ENCODE peak calls at places on chromosome 5, in six cellular contexts. N is HTR-8/SVneo; Z is sciatic nerve; M is activated T-helper 1 cell treated with anti-CD3 and anti-CD28 coated beads, Interleukin-2, amount 50 U/mL, for 16 hours; F is dermis microvascular lymphatic vessel endothelial cell; B is non-pigmented ciliary epithelial cell. R is an unnamed sample.

GRCh38 chr5:151283120-151283825 is 20.3 kb downstream of the SLC36A3 start:
- DNase-seq in M (no peak), N (no peak), Z (no peak), B (no peak), F (no peak), R (no peak)

GRCh38 chr5:32679218-32679617 is 31.9 kb upstream of the NPR3 start:
- DNase-seq in F (no peak), N (no peak), Z (no peak), B (no peak), M (no peak), R (no peak)

GRCh38 chr5:83802686-83803085 is 82.0 kb upstream of the HAPLN1 start:
- DNase-seq in N (no peak), M (no peak), B (no peak), Z (no peak), F (no peak), R (no peak)

GRCh38 chr5:157347301-157348048 is 81.6 kb downstream of the CYFIP2 start:
- DNase-seq in F (no peak), M (no peak), B (no peak), Z (no peak), N (no peak), R (no peak)

GRCh38 chr5:67842806-67843205 is 372.8 kb upstream of the PIK3R1 start:
- DNase-seq in Z (no peak), B (no peak), N (no peak), F (peak; percentile 45), M (no peak), R (no peak)

GRCh38 chr5:311963-312362 is 9.6 kb upstream of the AHRR start:
- DNase-seq in M (no peak), B (no peak), F (no peak), N (no peak), Z (no peak), R (no peak)

GRCh38 chr5:132012385-132013005 is 1.0 kb upstream of the ACSL6 start:
- DNase-seq in F (peak; percentile 75), B (no peak), M (no peak), N (peak; percentile 43), Z (peak; percentile 68), R (no peak)

GRCh38 chr5:171712616-171713015 is 73.0 kb upstream of the SMIM23 start:
- DNase-seq in N (no peak), M (no peak), B (no peak), Z (no peak), F (no peak), R (no peak)

GRCh38 chr5:60810438-60811085 is 33.5 kb downstream of the ELOVL7 start:
- DNase-seq in B (peak; percentile 1), M (no peak), F (no peak), N (peak; percentile 22), Z (no peak), R (no peak)

GRCh38 chr5:154850255-154851062 is at the start of gene FAXDC2:
- DNase-seq in N (peak; percentile 86), M (no peak), B (peak; percentile 55), Z (peak; percentile 89), F (peak; percentile 80), R (no peak)

GRCh38 chr5:171386861-171387254 is 791 bp upstream of the NPM1 start:
- DNase-seq in M (no peak), Z (no peak), N (no peak), F (no peak), B (no peak), R (no peak)

GRCh38 chr5:109921735-109922395 is 232.1 kb downstream of the MAN2A1 start:
- DNase-seq in N (no peak), M (peak; percentile 23), B (no peak), F (no peak), Z (no peak), R (no peak)

GRCh38 chr5:139637438-139638089 is 10.6 kb upstream of the CXXC5 start:
- DNase-seq in N (no peak), B (no peak), F (peak; percentile 77), Z (peak; percentile 95), M (no peak), R (no peak)

GRCh38 chr5:76641514-76642120 is 18.4 kb upstream of the F2RL2 start:
- DNase-seq in M (peak; percentile 12), Z (no peak), F (peak; percentile 89), N (peak; percentile 36), B (no peak), R (peak; percentile 39)

GRCh38 chr5:139705191-139705590 is 57.0 kb downstream of the CXXC5 start:
- DNase-seq in F (no peak), Z (no peak), N (no peak), M (no peak), B (no peak), R (no peak)

GRCh38 chr5:173315495-173316352 is 12.5 kb downstream of the STC2 start:
- DNase-seq in Z (no peak), F (peak; percentile 42), B (peak; percentile 65), M (no peak), N (peak; percentile 22), R (no peak)

GRCh38 chr5:81268797-81269196 is 32.6 kb upstream of the ZCCHC9 start:
- DNase-seq in Z (no peak), M (no peak), B (peak; percentile 61), N (peak; percentile 64), F (peak; percentile 58), R (no peak)

GRCh38 chr5:11642398-11642797 is 261.8 kb downstream of the CTNND2 start:
- DNase-seq in M (no peak), F (no peak), B (no peak), Z (no peak), N (no peak), R (no peak)